ENCODE peak calls at places on chromosome 19, in six cellular contexts. L, P, F, W, M and V are unnamed samples.

GRCh38 chr19:18264428-18264827 is 9.8 kb downstream of the IQCN start:
- DNase-seq in F (no peak), W (no peak), L (no peak), P (no peak), M (no peak), V (no peak)

GRCh38 chr19:35757231-35757748 is 461 bp upstream of the HSPB6 start:
- DNase-seq in M (peak), L (no peak), P (peak), F (peak), W (peak), V (peak)

GRCh38 chr19:29260477-29261317 is 47.7 kb upstream of the UQCRFS1 start:
- DNase-seq in M (no peak), L (peak), F (no peak), W (no peak), P (no peak), V (no peak)

GRCh38 chr19:50210425-50210824 is 7.0 kb downstream of the MYH14 start:
- DNase-seq in M (no peak), P (no peak), W (no peak), L (no peak), F (no peak), V (no peak)

GRCh38 chr19:47097396-47098217 is 16.0 kb downstream of the ZC3H4 start:
- DNase-seq in M (peak), P (no peak), L (no peak), F (peak), W (peak), V (peak)

GRCh38 chr19:23075031-23075733 is 41.6 kb upstream of the ZNF730 start:
- DNase-seq in W (peak), F (no peak), L (no peak), P (peak), M (peak), V (peak)

GRCh38 chr19:29687897-29688728 is 22.9 kb downstream of the PLEKHF1 start:
- DNase-seq in L (no peak), W (no peak), P (no peak), F (no peak), M (no peak), V (no peak)

GRCh38 chr19:33273881-33274662 is 28.3 kb downstream of the CEBPA start:
- DNase-seq in F (peak), W (no peak), L (no peak), M (peak), P (no peak), V (peak)

GRCh38 chr19:29687244-29687896 is 22.1 kb downstream of the PLEKHF1 start:
- DNase-seq in L (no peak), M (no peak), W (no peak), F (no peak), P (peak), V (no peak)

GRCh38 chr19:42270346-42271044 is 1.4 kb downstream of the CIC start:
- DNase-seq in M (peak), F (peak), W (peak), L (no peak), P (peak), V (peak)

GRCh38 chr19:40006273-40006691 is 9.4 kb downstream of the ZNF546 start:
- DNase-seq in F (no peak), L (no peak), W (no peak), P (no peak), M (no peak), V (no peak)

GRCh38 chr19:42589792-42590191 is 4.9 kb downstream of the CEACAM8 start:
- DNase-seq in W (no peak), F (no peak), L (no peak), M (no peak), P (no peak), V (no peak)

GRCh38 chr19:34317311-34317927 is 47.6 kb upstream of the GPI start:
- DNase-seq in F (no peak), W (no peak), M (no peak), L (no peak), P (peak), V (peak)

GRCh38 chr19:17779281-17779930 is 15.5 kb upstream of the B3GNT3 start:
- DNase-seq in L (no peak), F (no peak), P (no peak), M (peak), W (no peak), V (peak)

GRCh38 chr19:41521860-41522555 is 54.0 kb upstream of the CEACAM21 start:
- DNase-seq in L (no peak), P (no peak), M (no peak), F (no peak), W (no peak), V (no peak)

GRCh38 chr19:41546386-41546789 is 29.6 kb upstream of the CEACAM21 start:
- DNase-seq in W (no peak), F (no peak), L (no peak), P (peak), M (peak), V (peak)

GRCh38 chr19:7562646-7563393 is 27.3 kb downstream of the PNPLA6 start:
- DNase-seq in P (no peak), M (no peak), W (no peak), F (no peak), L (no peak), V (no peak)

GRCh38 chr19:38484747-38485146 is 51.3 kb downstream of the RYR1 start:
- DNase-seq in P (no peak), M (no peak), W (no peak), F (no peak), L (no peak), V (no peak)

GRCh38 chr19:12155324-12155723 is 1.2 kb downstream of the ZNF625 start:
- DNase-seq in F (no peak), P (no peak), L (no peak), W (no peak), M (no peak), V (no peak)

GRCh38 chr19:54418030-54418929 is 3.0 kb downstream of the TTYH1 start:
- DNase-seq in L (no peak), W (no peak), P (no peak), M (no peak), F (no peak), V (no peak)

GRCh38 chr19:3363841-3364500 is 2.4 kb upstream of the NFIC start:
- DNase-seq in M (no peak), F (no peak), L (no peak), W (no peak), P (no peak), V (no peak)

GRCh38 chr19:13408889-13409518 is 97.3 kb downstream of the CACNA1A start:
- DNase-seq in W (no peak), M (no peak), P (no peak), F (no peak), L (no peak), V (no peak)

GRCh38 chr19:54481326-54481930 is 8.3 kb upstream of the CDC42EP5 start:
- DNase-seq in W (peak), F (no peak), M (no peak), P (no peak), L (no peak), V (no peak)

GRCh38 chr19:37999309-38000213 is 92.6 kb downstream of the SIPA1L3 start:
- DNase-seq in L (no peak), F (no peak), M (peak), W (no peak), P (peak), V (no peak)

GRCh38 chr19:19634516-19635312 is 6.7 kb upstream of the LPAR2 start:
- DNase-seq in L (no peak), M (no peak), F (no peak), W (no peak), P (no peak), V (no peak)

GRCh38 chr19:30367421-30367820 is 4.8 kb upstream of the ZNF536 start:
- DNase-seq in M (peak), P (no peak), W (no peak), L (no peak), F (no peak), V (no peak)

GRCh38 chr19:33245948-33246728 is 20.5 kb upstream of the SLC7A10 start:
- DNase-seq in W (no peak), F (no peak), P (no peak), L (no peak), M (no peak), V (no peak)

GRCh38 chr19:40090256-40091204 is at the start of gene ZNF780A:
- DNase-seq in W (peak), F (peak), L (peak), P (peak), M (peak), V (peak)

GRCh38 chr19:48962849-48963165 is 2.3 kb upstream of the FTL start:
- DNase-seq in W (no peak), P (no peak), L (no peak), F (no peak), M (no peak), V (no peak)

GRCh38 chr19:48964205-48965032 is 690 bp upstream of the FTL start:
- DNase-seq in W (no peak), L (no peak), M (peak), F (peak), P (no peak), V (peak)

GRCh38 chr19:48962029-48962848 is 2.9 kb upstream of the FTL start:
- DNase-seq in L (no peak), P (peak), F (peak), M (peak), W (no peak), V (peak)

GRCh38 chr19:48965033-48965805 is at the start of gene FTL:
- DNase-seq in M (peak), P (peak), W (peak), L (peak), F (peak), V (peak)

DNA sequence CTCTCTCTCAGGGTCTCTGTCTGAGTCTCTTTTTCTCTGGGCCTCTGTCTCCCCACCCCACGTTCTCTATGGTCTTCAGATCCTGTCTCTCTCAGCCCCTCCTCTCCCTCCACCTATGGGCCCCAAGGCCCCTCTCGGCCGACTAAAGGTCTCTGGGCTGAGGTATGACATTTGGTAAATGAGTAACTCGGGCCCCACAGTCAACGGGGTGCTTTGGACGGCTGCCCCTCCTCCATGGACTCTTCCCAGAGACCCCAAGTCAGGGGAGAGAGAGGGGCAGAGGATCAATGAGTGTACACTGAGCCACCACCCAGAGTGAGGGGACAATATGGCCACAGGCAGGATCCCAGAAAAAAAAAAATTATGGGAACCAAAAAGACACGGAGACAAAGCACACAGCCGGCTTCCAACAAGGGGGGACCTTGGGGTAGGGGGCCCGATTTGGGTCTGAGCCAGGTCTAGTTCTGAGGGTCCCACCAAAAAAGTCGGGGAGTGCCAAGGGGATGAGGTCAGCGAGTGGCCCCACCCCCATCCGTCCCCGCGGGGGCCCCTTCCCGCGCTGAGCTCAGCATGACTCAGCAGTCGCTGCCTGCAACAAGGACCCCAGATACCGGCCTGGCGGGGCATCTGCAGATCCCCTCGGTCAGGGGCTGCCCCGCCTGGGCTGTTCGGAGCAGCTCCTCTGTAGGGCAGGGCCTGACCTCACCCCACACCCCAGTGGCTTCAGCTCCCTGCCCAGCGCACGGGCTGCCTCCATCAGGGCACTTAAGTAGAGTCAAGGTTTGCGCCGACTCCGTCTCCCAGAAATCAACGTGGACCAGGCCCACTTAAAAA is 1.5 kb upstream of the FTL start:
- DNase-seq in M (peak), L (no peak), P (peak), F (peak), W (no peak), V (peak)
- TF ChIP-seq EP300 in M (no peak), L (no peak), P (peak), F (peak), W (no peak), V (no peak)

DNA sequence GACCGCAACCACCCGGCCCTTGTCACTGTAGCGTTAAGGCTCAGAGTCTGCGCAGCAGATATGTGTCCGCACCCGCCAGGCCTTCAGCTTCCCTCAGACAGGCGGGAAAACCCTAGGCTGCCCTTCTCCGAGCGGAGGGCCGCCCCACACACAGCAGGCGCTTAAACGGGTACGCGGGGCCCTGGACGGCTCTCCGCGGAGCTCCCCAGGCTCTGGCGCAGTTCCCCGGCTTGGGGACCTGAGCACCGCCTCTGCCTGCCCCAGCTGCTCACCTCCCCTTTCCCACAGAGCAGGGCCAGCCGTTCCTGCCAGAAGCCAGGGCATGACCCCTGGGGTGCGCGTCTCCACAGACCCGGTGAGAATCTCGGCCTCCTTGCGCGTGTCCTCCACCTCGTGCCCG is 599 bp downstream of the ZNF135 start:
- DNase-seq in W (no peak), F (no peak), P (no peak), M (no peak), L (no peak), V (no peak)
- H3K27ac ChIP-seq in W (peak), F (peak), P (peak), M (peak), L (no peak), V (peak)

DNA sequence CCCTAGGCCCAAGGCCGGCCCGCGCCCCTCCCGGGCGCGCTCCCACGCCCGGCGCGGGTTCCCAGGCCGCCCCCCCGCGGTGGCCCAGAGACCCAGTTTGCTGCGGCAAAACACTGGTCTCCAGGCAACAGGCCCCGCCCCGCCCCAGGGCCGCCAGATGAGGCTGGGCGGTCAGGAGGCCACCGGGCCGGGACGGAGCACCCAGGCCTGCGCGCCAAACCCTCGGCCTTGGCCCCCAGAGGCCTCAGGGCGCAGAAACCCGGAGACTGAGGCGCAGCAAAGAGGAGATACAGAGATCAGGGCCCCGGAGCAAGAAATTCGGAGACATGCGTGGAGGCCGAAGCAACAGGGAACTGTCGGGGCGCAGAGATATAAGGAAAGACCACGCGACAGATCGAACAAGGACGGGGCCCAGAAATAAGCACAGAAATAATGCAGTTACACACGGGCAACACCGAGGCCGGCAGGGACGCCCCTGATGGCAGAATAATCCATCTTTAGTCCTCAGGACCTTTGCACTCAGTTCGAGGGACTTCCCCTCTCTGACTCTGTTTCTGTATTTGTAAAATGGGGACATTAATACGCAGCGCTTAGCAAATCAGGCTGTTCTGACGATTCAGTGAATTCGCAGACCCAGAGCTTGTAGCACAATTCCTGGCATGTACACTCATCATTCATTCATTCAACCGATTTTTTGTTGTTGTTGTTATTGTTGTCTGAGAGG is 20.8 kb upstream of the ERCC1 start:
- DNase-seq in L (no peak), F (peak), P (peak), M (peak), W (peak), V (peak)
- TF ChIP-seq POLR2AphosphoS5 in L (no peak), F (peak), P (peak), M (peak), W (peak), V (peak)

GRCh38 chr19:5424192-5424973 is 30.8 kb upstream of the ZNRF4 start:
- DNase-seq in F (no peak), M (no peak), L (no peak), P (no peak), W (no peak), V (no peak)

GRCh38 chr19:5418676-5419075 is 36.5 kb upstream of the ZNRF4 start:
- DNase-seq in M (no peak), L (no peak), P (no peak), F (no peak), W (no peak), V (no peak)

GRCh38 chr19:5425260-5425659 is 30.0 kb upstream of the ZNRF4 start:
- DNase-seq in M (no peak), W (no peak), F (no peak), P (no peak), L (no peak), V (no peak)

GRCh38 chr19:5423567-5424125 is 31.6 kb upstream of the ZNRF4 start:
- DNase-seq in W (no peak), L (no peak), F (no peak), M (no peak), P (no peak), V (no peak)
- TF ChIP-seq EP300 in W (no peak), L (no peak), F (no peak), M (no peak), P (no peak), V (no peak)

DNA sequence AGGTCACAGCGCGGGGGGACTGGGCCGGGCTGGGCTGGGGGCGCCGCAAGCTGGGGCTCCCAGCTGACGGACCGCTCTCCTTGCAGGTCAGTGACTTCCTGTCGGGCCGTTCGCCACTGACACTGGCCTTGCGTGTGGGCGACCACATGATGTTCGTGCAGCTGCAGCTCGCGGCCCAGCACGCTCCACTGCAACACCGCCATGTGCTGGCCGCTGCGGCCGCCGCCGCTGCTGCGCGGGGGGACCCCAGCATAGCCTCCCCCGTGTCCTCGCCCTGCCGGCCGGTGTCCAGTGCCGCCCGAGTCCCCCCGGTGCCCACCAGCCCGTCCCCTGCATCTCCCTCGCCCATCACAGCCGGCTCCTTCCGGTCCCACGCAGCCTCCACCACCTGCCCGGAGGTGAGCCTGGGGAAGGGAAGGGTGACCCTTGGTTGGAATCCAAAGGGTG is 5.7 kb downstream of the MIDN start:
- DNase-seq in L (no peak), W (no peak), F (no peak), M (no peak), P (peak), V (peak)
- H3K27ac ChIP-seq in L (no peak), W (peak), F (peak), M (peak), P (peak), V (peak)

GRCh38 chr19:2059422-2060201 is 8.6 kb upstream of the MKNK2 start:
- DNase-seq in L (no peak), F (peak), P (peak), W (no peak), M (peak), V (peak)
- TF ChIP-seq POLR2AphosphoS5 in L (no peak), F (peak), P (peak), W (no peak), M (peak), V (peak)

GRCh38 chr19:45472557-45473365 is 5.0 kb downstream of the FOSB start:
- DNase-seq in W (no peak), F (no peak), L (no peak), P (no peak), M (no peak), V (no peak)

GRCh38 chr19:45474941-45475516 is 7.2 kb downstream of the FOSB start:
- DNase-seq in M (no peak), L (no peak), F (no peak), P (no peak), W (no peak), V (no peak)

GRCh38 chr19:45474191-45474940 is 6.6 kb downstream of the FOSB start:
- DNase-seq in L (no peak), F (no peak), P (no peak), M (no peak), W (no peak), V (no peak)

GRCh38 chr19:45471866-45472556 is 4.2 kb downstream of the FOSB start:
- DNase-seq in M (no peak), F (no peak), L (no peak), W (no peak), P (no peak), V (no peak)

GRCh38 chr19:45473366-45474190 is 5.8 kb downstream of the FOSB start:
- DNase-seq in L (no peak), M (no peak), P (no peak), F (no peak), W (no peak), V (no peak)
- TF ChIP-seq EP300 in L (no peak), M (no peak), P (no peak), F (no peak), W (no peak), V (no peak)